ENCODE peak calls at places on chromosomes 13 and 19, in seven cellular contexts. J is brain microvascular endothelial cell; T is CD8-positive, alpha-beta T cell; E is NCI-H82; V is IMR-90; Q is cardiac muscle cell; L is stimulated activated CD4-positive, alpha-beta T cell treated with anti-CD3 and anti-CD28 coated beads, Interleukin-15, amount 100 ng/mL, for 24 hours. H is an unnamed sample.

GRCh38 chr13:99265823-99266426 is 7.7 kb upstream of the GPR18 start:
- DNase-seq in V (peak), E (peak), J (peak), T (no peak), L (no peak), Q (peak), H (no peak)

GRCh38 chr19:51600940-51601575 is 29.1 kb downstream of the SIGLEC5 start:
- DNase-seq in T (no peak), V (no peak), Q (no peak), E (no peak), J (no peak), L (peak), H (no peak)

GRCh38 chr19:294819-295686 is 3.9 kb upstream of the PLPP2 start:
- DNase-seq in T (peak), J (peak), E (peak), L (peak), Q (peak), V (peak), H (no peak)

GRCh38 chr19:43667524-43668405 is 2.2 kb downstream of the PLAUR start:
- DNase-seq in T (no peak), V (peak), L (no peak), E (peak), J (no peak), Q (no peak), H (no peak)

GRCh38 chr19:49890349-49891311 is 6.1 kb downstream of the IL4I1 start:
- DNase-seq in E (peak), V (no peak), L (peak), Q (peak), J (no peak), T (peak), H (no peak)

GRCh38 chr13:25692156-25692555 is 320.4 kb downstream of the ATP8A2 start:
- DNase-seq in V (no peak), T (no peak), L (no peak), Q (peak), J (no peak), E (peak), H (no peak)

GRCh38 chr13:64457976-64458375 is 2772.2 kb downstream of the PCDH9 start:
- DNase-seq in E (no peak), T (no peak), Q (no peak), V (peak), J (no peak), L (no peak), H (no peak)

GRCh38 chr13:97911311-97912138 is 42.0 kb upstream of the IPO5 start:
- DNase-seq in L (peak), E (peak), J (peak), T (no peak), V (peak), Q (no peak), H (peak)

GRCh38 chr19:13215572-13216380 is 65.6 kb downstream of the IER2 start:
- DNase-seq in Q (no peak), E (no peak), J (no peak), T (no peak), V (no peak), L (peak), H (no peak)

GRCh38 chr13:110415669-110416068 is 108.6 kb downstream of the COL4A2 start:
- DNase-seq in E (peak), V (peak), T (no peak), Q (no peak), J (no peak), L (no peak), H (no peak)

GRCh38 chr13:96229356-96229755 is 139.4 kb downstream of the HS6ST3 start:
- DNase-seq in V (no peak), L (no peak), T (no peak), Q (peak), J (peak), E (peak), H (peak)

GRCh38 chr13:79457948-79458347 is 23.0 kb upstream of the NDFIP2 start:
- DNase-seq in T (no peak), V (peak), E (no peak), L (peak), Q (no peak), J (peak), H (no peak)

GRCh38 chr19:47541507-47541906 is 26.6 kb upstream of the NAPA start:
- DNase-seq in Q (peak), T (peak), L (no peak), E (no peak), J (no peak), V (no peak), H (no peak)

GRCh38 chr13:20185657-20186056 is 7.1 kb downstream of the GJB2 start:
- DNase-seq in T (no peak), L (no peak), V (no peak), J (no peak), E (no peak), Q (no peak), H (no peak)

GRCh38 chr19:1274852-1275259 is 474 bp upstream of the FAM174C start:
- DNase-seq in T (no peak), E (peak), L (no peak), V (no peak), J (no peak), Q (no peak), H (no peak)

GRCh38 chr19:2221918-2222317 is 14.2 kb downstream of the PLEKHJ1 start:
- DNase-seq in Q (peak), L (no peak), J (no peak), T (no peak), E (no peak), V (no peak), H (no peak)

GRCh38 chr19:53577968-53578367 is 40.0 kb downstream of the ZNF331 start:
- DNase-seq in E (no peak), J (no peak), L (no peak), T (no peak), Q (no peak), V (no peak), H (no peak)

GRCh38 chr13:40568672-40569350 is 97.6 kb downstream of the FOXO1 start:
- DNase-seq in E (no peak), T (no peak), L (no peak), Q (no peak), V (no peak), J (no peak), H (no peak)

GRCh38 chr13:110915874-110916670 is 1.2 kb upstream of the ANKRD10 start:
- DNase-seq in E (no peak), L (no peak), J (no peak), Q (no peak), T (no peak), V (peak), H (no peak)

GRCh38 chr13:40146586-40147240 is 491.3 kb downstream of the COG6 start:
- DNase-seq in E (no peak), T (no peak), Q (no peak), L (peak), J (no peak), V (no peak), H (no peak)

GRCh38 chr13:48896312-48896711 is 79.4 kb upstream of the FNDC3A start:
- DNase-seq in T (no peak), E (no peak), Q (no peak), V (peak), J (peak), L (no peak), H (no peak)

GRCh38 chr13:41694902-41695301 is 237.6 kb downstream of the RGCC start:
- DNase-seq in Q (peak), J (peak), T (no peak), L (no peak), E (no peak), V (peak), H (no peak)

GRCh38 chr19:1748115-1748702 is 5.1 kb upstream of the ONECUT3 start:
- DNase-seq in Q (no peak), V (no peak), L (no peak), E (no peak), T (no peak), J (no peak), H (no peak)

GRCh38 chr19:55301459-55302331 is 17.9 kb downstream of the BRSK1 start:
- DNase-seq in J (peak), L (peak), Q (peak), V (peak), E (peak), T (peak), H (peak)

GRCh38 chr13:110306960-110307696 is at the start of the genes COL4A1 and COL4A2:
- DNase-seq in L (no peak), V (peak), T (no peak), E (peak), Q (peak), J (peak), H (peak)

GRCh38 chr19:33168528-33168927 is 25.6 kb upstream of the LRP3 start:
- DNase-seq in J (no peak), Q (no peak), L (no peak), T (no peak), E (no peak), V (no peak), H (no peak)

GRCh38 chr19:1360126-1360817 is 23.4 kb upstream of the NDUFS7 start:
- DNase-seq in Q (no peak), V (no peak), J (no peak), L (no peak), T (no peak), E (no peak), H (no peak)

GRCh38 chr19:4816388-4817165 is 14.9 kb downstream of the TICAM1 start:
- DNase-seq in Q (no peak), J (no peak), V (no peak), L (no peak), T (no peak), E (no peak), H (no peak)

GRCh38 chr13:80906860-80907259 is 565.9 kb upstream of the SPRY2 start:
- DNase-seq in T (no peak), J (no peak), E (no peak), L (no peak), Q (no peak), V (no peak), H (no peak)

GRCh38 chr13:22040810-22041364 is 370.0 kb downstream of the FGF9 start:
- DNase-seq in J (no peak), L (peak), V (no peak), E (no peak), Q (no peak), T (no peak), H (no peak)

GRCh38 chr13:52001120-52001731 is 10.0 kb downstream of the ATP7B start:
- DNase-seq in T (no peak), L (no peak), V (peak), J (no peak), E (peak), Q (peak), H (no peak)

GRCh38 chr19:40709817-40710216 is 6.9 kb downstream of the COQ8B start:
- DNase-seq in E (no peak), Q (no peak), V (no peak), T (no peak), J (no peak), L (no peak), H (no peak)

GRCh38 chr19:46373573-46374359 is 26.9 kb downstream of the PPP5C start:
- DNase-seq in L (no peak), T (no peak), Q (no peak), V (peak), E (no peak), J (peak), H (peak)

GRCh38 chr13:57624565-57625435 is 6.7 kb upstream of the PCDH17 start:
- DNase-seq in T (no peak), V (peak), E (peak), J (peak), Q (peak), L (peak), H (no peak)

GRCh38 chr13:53782400-53783030 is 753.9 kb downstream of the OLFM4 start:
- DNase-seq in Q (peak), E (peak), L (no peak), T (no peak), V (peak), J (peak), H (peak)

GRCh38 chr13:89568276-89568675 is 1779.2 kb upstream of the MIR17HG start:
- DNase-seq in J (peak), V (no peak), T (no peak), E (no peak), Q (no peak), L (no peak), H (no peak)

GRCh38 chr19:39078436-39079200 is 5.5 kb upstream of the ACP7 start:
- DNase-seq in L (no peak), V (peak), Q (no peak), E (no peak), T (no peak), J (peak), H (no peak)

GRCh38 chr19:11710313-11710712 is 28.4 kb downstream of the ZNF823 start:
- DNase-seq in L (no peak), Q (no peak), T (no peak), J (no peak), E (no peak), V (no peak), H (no peak)

GRCh38 chr13:24267283-24267682 is 42.1 kb upstream of the C1QTNF9 start:
- DNase-seq in V (no peak), T (no peak), J (no peak), E (no peak), Q (no peak), L (no peak), H (no peak)

GRCh38 chr13:30739646-30740642 is 4.6 kb downstream of the ALOX5AP start:
- DNase-seq in L (peak), J (peak), E (no peak), Q (no peak), V (peak), T (peak), H (no peak)